ENCODE peak calls at places on chromosomes 12 and 14, in five cellular contexts. Q is suprapubic skin, T is tibial artery, G is cardiac fibroblast, E is right atrium auricular region. I is an unnamed sample.

GRCh38 chr14:72094844-72095582 is 162.8 kb downstream of the RGS6 start:
- DNase-seq in T (no peak), E (no peak), G (no peak), Q (no peak), I (no peak)

GRCh38 chr14:103500148-103500990 is 22.3 kb downstream of the CKB start:
- DNase-seq in E (peak; percentile 95), Q (peak; percentile 93), G (peak; percentile 91), T (peak; percentile 92), I (peak; percentile 70)

GRCh38 chr12:19026637-19027508 is 102.7 kb upstream of the PLEKHA5 start:
- DNase-seq in Q (no peak), G (no peak), T (no peak), E (no peak), I (no peak)

GRCh38 chr12:49609875-49610154 is 4.4 kb upstream of the FAM186B start:
- DNase-seq in T (no peak), Q (no peak), G (no peak), E (no peak), I (no peak)

GRCh38 chr12:124309744-124310143 is 14.9 kb downstream of the RFLNA start:
- DNase-seq in E (no peak), T (no peak), Q (no peak), G (no peak), I (no peak)

GRCh38 chr12:56836800-56837663 is 73.9 kb downstream of the HSD17B6 start:
- DNase-seq in T (no peak), G (peak; percentile 58), Q (no peak), E (no peak), I (no peak)

GRCh38 chr12:9509464-9510166 is 98.1 kb downstream of the KLRB1 start:
- DNase-seq in Q (no peak), G (peak; percentile 57), E (no peak), T (no peak), I (peak; percentile 79)

GRCh38 chr14:41167040-41167439 is 439.6 kb upstream of the LRFN5 start:
- DNase-seq in Q (no peak), E (no peak), G (no peak), T (no peak), I (no peak)

GRCh38 chr12:62834971-62835547 is 99.9 kb downstream of the PPM1H start:
- DNase-seq in T (no peak), E (no peak), Q (no peak), G (peak; percentile 12), I (peak; percentile 60)

GRCh38 chr12:112183141-112183581 is 57.8 kb downstream of the TRAFD1 start:
- DNase-seq in E (no peak), Q (no peak), G (peak; percentile 52), T (no peak), I (peak; percentile 33)

GRCh38 chr12:115185529-115185928 is 501.6 kb upstream of the TBX3 start:
- DNase-seq in E (no peak), G (peak; percentile 35), T (no peak), Q (no peak), I (no peak)

GRCh38 chr12:100024974-100025555 is 40.3 kb upstream of the ANKS1B start:
- DNase-seq in E (no peak), G (no peak), Q (no peak), T (no peak), I (no peak)

GRCh38 chr14:59123975-59124374 is 64.5 kb upstream of the DAAM1 start:
- DNase-seq in E (no peak), T (no peak), G (peak; percentile 41), Q (no peak), I (no peak)

GRCh38 chr14:27605298-27605697 is 1007.5 kb upstream of the NOVA1 start:
- DNase-seq in T (no peak), Q (no peak), G (no peak), E (no peak), I (no peak)

GRCh38 chr12:68789144-68789878 is 18.7 kb upstream of the MDM2 start:
- DNase-seq in G (no peak), E (no peak), T (no peak), Q (no peak), I (no peak)

GRCh38 chr12:68788554-68789143 is 19.3 kb upstream of the MDM2 start:
- DNase-seq in E (no peak), G (no peak), T (no peak), Q (no peak), I (no peak)

GRCh38 chr12:68785823-68786222 is 22.2 kb upstream of the MDM2 start:
- DNase-seq in T (no peak), Q (no peak), G (no peak), E (no peak), I (no peak)

GRCh38 chr12:68785358-68785757 is 22.6 kb upstream of the MDM2 start:
- DNase-seq in G (peak; percentile 22), T (no peak), Q (no peak), E (no peak), I (no peak)

GRCh38 chr12:68786929-68787328 is 21.0 kb upstream of the MDM2 start:
- DNase-seq in G (no peak), Q (no peak), E (no peak), T (no peak), I (no peak)
- TF ChIP-seq CTCF in G (no peak), Q (no peak), E (no peak), T (no peak), I (no peak)

GRCh38 chr14:24172871-24173281 is 996 bp downstream of the REC8 start:
- DNase-seq in T (no peak), E (no peak), Q (peak; percentile 42), G (no peak), I (no peak)
- H3K4me3 ChIP-seq in T (no peak overlapping the region), E (peak overlapping the region; percentile 40), Q (no peak overlapping the region), G (no peak overlapping the region), I (peak overlapping the region; percentile 51)

GRCh38 chr12:71846322-71846940 is 6.9 kb downstream of the TBC1D15 start:
- DNase-seq in G (peak; percentile 58), E (no peak), T (no peak), Q (no peak), I (peak; percentile 9)
- TF ChIP-seq CTCF in G (peak; percentile 48), E (peak; percentile 18), T (peak; percentile 24), Q (peak; percentile 32), I (peak; percentile 49)

DNA sequence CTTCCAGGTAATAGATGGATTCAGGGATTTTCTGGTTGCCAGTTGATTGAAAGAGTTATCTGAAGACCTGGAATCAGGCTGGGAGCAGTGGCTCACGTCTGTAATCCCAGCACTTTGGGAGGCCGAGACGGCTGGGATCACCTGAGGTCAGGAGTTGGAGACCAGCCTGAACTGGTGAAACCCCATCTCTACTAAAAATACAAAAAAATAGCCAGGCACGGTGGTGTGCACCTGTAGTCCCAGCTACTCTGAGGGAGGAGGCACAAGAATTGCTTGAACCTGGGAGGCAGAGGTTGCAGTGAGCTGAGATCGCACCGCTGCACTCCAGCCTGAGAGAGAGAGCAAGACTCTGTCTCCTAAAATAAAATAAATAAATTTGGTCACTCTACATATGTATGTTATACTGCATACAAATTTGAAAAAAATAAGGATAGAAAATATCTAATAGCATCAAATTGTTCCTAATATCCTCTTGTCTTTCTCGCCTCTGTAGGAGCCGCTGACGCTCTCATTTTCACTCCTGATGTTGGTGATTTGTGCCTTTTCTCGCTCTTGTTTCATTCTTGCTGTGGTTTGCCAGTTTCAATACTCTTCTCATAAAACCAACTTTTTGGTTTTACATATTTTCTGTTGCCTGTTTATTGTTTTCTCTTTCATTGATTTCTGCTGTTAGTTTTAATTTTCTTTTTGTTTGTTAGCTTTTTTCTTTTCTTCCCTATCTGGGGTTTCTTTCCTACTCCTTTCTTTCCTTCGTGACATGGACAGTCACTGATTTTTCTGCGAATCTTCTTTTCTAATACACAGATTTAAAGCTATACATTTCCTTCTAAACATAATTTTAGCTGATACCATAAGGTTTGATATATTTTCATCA is 23.8 kb upstream of the PLD4 start:
- DNase-seq in G (no peak), Q (no peak), E (no peak), T (no peak), I (no peak)
- H3K4me3 ChIP-seq in G (no peak overlapping the region), Q (no peak overlapping the region), E (no peak overlapping the region), T (no peak overlapping the region), I (no peak overlapping the region)

GRCh38 chr12:51421266-51421884 is 3.3 kb upstream of the SLC4A8 start:
- DNase-seq in T (no peak), G (peak; percentile 82), Q (no peak), E (no peak), I (peak; percentile 53)
- TF ChIP-seq CTCF in T (peak; percentile 28), G (peak; percentile 65), Q (peak; percentile 55), E (no peak), I (peak; percentile 70)